ENCODE peak calls at places on chromosomes 6 and 20, in nine cellular contexts. N, Z, E, W, I, S, K, J and R are unnamed samples.

GRCh38 chr20:62219101-62219991 is 732 bp downstream of the HRH3 start:
- DNase-seq in K (no peak), Z (no peak), J (no peak), E (no peak), I (no peak), N (no peak), W (no peak), S (no peak), R (no peak)

GRCh38 chr6:52712136-52712535 is 41.2 kb downstream of the TMEM14A start:
- DNase-seq in E (no peak), J (no peak), I (no peak), N (no peak), K (no peak), W (no peak), S (no peak), Z (no peak), R (no peak)

GRCh38 chr6:82906951-82907350 is 158.7 kb downstream of the UBE3D start:
- DNase-seq in W (peak; percentile 85), E (no peak), K (peak; percentile 58), N (no peak), S (no peak), Z (no peak), I (no peak), J (no peak), R (no peak)

GRCh38 chr6:24357336-24358218 is at the start of gene DCDC2:
- DNase-seq in N (peak; percentile 88), S (peak; percentile 52), J (no peak), I (peak; percentile 9), Z (peak; percentile 13), K (peak; percentile 7), W (peak; percentile 21), E (peak; percentile 42), R (peak; percentile 21)

GRCh38 chr6:11710221-11710836 is 68.3 kb downstream of the ADTRP start:
- DNase-seq in I (peak; percentile 55), S (peak; percentile 79), J (no peak), Z (peak; percentile 57), K (no peak), E (peak; percentile 59), N (no peak), W (no peak), R (no peak)

GRCh38 chr6:156280131-156280530 is 497.0 kb upstream of the ARID1B start:
- DNase-seq in E (no peak), N (peak; percentile 22), J (no peak), Z (no peak), W (no peak), K (no peak), S (no peak), I (no peak), R (no peak)

GRCh38 chr6:89853068-89853467 is 23.4 kb downstream of the CASP8AP2 start:
- DNase-seq in E (no peak), K (no peak), N (no peak), J (no peak), Z (no peak), S (no peak), I (no peak), W (peak; percentile 82), R (no peak)

GRCh38 chr20:17873410-17874270 is 95.0 kb downstream of the SNX5 start:
- DNase-seq in E (no peak), Z (no peak), S (no peak), I (no peak), J (no peak), K (peak; percentile 98), N (peak; percentile 14), W (peak; percentile 95), R (no peak)

GRCh38 chr6:132445201-132445951 is 44.1 kb upstream of the MOXD1 start:
- DNase-seq in I (no peak), W (peak; percentile 95), K (peak; percentile 32), S (no peak), Z (no peak), E (no peak), J (no peak), N (no peak), R (no peak)

GRCh38 chr6:106974999-106975698 is 620 bp upstream of the CD24 start:
- DNase-seq in S (peak; percentile 35), Z (no peak), I (no peak), N (peak; percentile 79), E (no peak), K (no peak), W (peak; percentile 47), J (peak; percentile 71), R (peak; percentile 82)

GRCh38 chr20:33917813-33918525 is 75.7 kb upstream of the RALY start:
- DNase-seq in J (no peak), N (no peak), S (no peak), I (no peak), E (no peak), K (no peak), W (no peak), Z (no peak), R (no peak)

GRCh38 chr20:46343358-46344357 is 35.4 kb upstream of the CDH22 start:
- DNase-seq in N (no peak), E (no peak), S (no peak), W (no peak), J (no peak), I (no peak), K (no peak), Z (no peak), R (no peak)

GRCh38 chr6:32190946-32191677 is 1.1 kb upstream of the PBX2 start:
- DNase-seq in J (no peak), N (no peak), I (no peak), Z (no peak), W (no peak), K (no peak), S (no peak), E (no peak), R (no peak)